ENCODE peak calls at places on chromosomes 11 and 22, in four cellular contexts. B is GM12878, X is HepG2, A is K562. L is an unnamed sample.

GRCh38 chr11:88175004-88175706 is at the start of gene RAB38:
- DNase-seq in A (peak; percentile 27), B (no peak), X (no peak), L (peak; percentile 42)

GRCh38 chr11:118931576-118931975 is 5.8 kb upstream of the BCL9L start:
- DNase-seq in B (no peak), X (no peak), A (no peak), L (no peak)

GRCh38 chr11:22681281-22681812 is 14.9 kb downstream of the GAS2 start:
- DNase-seq in B (no peak), A (no peak), X (no peak), L (no peak)

GRCh38 chr11:69657911-69658605 is 17.1 kb downstream of the LTO1 start:
- DNase-seq in B (no peak), A (no peak), X (peak; percentile 97), L (no peak)

GRCh38 chr11:116703421-116703820 is 69.4 kb downstream of the BUD13 start:
- DNase-seq in B (no peak), X (no peak), A (no peak), L (no peak)

GRCh38 chr22:17922925-17923898 is 101.1 kb downstream of the MICAL3 start:
- DNase-seq in B (no peak), X (no peak), A (no peak), L (no peak)

GRCh38 chr22:40216041-40216756 is 38.5 kb downstream of the TNRC6B start:
- DNase-seq in A (no peak), B (peak; percentile 58), X (no peak), L (no peak)

GRCh38 chr11:76251576-76251975 is 45.3 kb upstream of the WNT11 start:
- DNase-seq in B (no peak), X (no peak), A (no peak), L (no peak)

GRCh38 chr11:131073167-131073566 is 156.9 kb upstream of the SNX19 start:
- DNase-seq in B (no peak), A (no peak), X (no peak), L (no peak)

GRCh38 chr11:108511851-108512474 is 13.8 kb upstream of the POGLUT3 start:
- DNase-seq in A (no peak), B (no peak), X (no peak), L (no peak)

GRCh38 chr11:11263238-11264030 is 89.6 kb downstream of the CSNK2A3 start:
- DNase-seq in B (no peak), A (no peak), X (no peak), L (no peak)

GRCh38 chr11:68643576-68643975 is 40.8 kb upstream of the GAL start:
- DNase-seq in X (no peak), B (no peak), A (peak; percentile 33), L (peak; percentile 8)

DNA sequence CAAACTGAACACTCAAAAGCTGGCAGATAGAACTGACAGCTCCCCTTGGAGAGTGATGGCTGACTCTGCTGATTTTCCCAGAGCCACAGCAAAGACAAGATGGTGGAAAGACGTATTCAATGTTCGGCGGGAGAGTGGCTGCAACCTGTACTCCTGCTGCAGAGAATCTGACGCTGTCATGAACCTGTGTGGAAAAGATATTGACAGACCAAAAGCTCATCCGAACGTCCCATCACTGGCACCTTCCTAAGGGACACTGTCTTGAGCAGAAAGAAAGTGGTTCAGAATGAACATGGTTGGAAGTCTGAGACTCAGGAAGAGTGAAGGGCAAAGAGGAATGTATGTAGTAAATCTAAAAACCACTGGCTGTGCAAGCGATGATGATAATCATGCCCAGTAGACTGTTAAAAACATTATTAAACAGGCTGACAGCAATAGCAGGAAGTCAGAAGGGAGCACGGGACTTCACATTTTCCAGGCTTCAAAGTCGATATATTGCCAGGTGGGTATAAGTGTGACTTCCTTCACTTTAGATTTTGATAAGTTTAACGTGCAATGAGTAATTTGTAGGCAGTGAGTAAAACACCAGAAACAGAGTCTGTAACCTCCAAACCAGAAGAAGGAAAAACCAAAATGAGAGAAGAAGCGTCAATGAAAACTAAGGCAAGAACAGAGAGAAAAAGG is 6.2 kb upstream of the IL17REL start:
- DNase-seq in A (no peak), X (no peak), B (no peak), L (no peak)
- TF ChIP-seq SRF in A (no peak), X (no peak), B (no peak), L (no peak)

DNA sequence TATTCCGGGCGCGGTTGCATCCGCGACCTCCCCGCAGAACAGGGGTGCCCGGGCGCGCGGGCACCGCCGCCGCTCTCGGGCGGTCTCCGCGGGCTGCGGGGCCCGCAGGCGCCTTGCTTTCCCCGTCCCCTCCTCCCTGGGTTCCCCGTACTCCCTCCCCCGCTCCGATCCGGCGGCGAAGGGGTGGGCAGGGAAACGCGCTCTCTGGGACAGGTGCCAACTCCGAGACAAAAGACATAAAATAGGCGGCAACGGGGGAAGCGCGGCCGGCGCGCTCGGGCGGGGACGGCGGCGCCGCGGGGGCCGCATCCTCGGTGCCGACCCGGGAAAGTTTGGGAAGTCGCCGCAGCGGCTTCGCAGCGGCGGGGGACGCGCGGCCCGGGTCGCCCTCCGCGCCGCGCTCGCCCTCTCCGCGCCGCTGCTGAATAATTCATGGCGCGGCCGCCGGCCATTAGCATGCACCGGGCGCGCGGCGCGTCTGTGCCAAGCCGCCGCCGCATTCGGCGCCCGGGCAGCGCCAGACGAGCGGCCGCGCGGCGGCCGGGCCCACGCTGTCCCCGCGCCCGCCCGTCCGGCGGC is 78.8 kb upstream of the PPARA start:
- DNase-seq in X (no peak), A (no peak), B (no peak), L (peak; percentile 80)
- TF ChIP-seq REST in X (no peak), A (no peak), B (no peak), L (no peak)

GRCh38 chr11:26842883-26843282 is 121.0 kb upstream of the SLC5A12 start:
- DNase-seq in X (no peak), A (no peak), B (no peak), L (no peak)
- H3K4me2 ChIP-seq in X (no peak overlapping the region), A (no peak overlapping the region), B (no peak overlapping the region), L (no peak overlapping the region)

DNA sequence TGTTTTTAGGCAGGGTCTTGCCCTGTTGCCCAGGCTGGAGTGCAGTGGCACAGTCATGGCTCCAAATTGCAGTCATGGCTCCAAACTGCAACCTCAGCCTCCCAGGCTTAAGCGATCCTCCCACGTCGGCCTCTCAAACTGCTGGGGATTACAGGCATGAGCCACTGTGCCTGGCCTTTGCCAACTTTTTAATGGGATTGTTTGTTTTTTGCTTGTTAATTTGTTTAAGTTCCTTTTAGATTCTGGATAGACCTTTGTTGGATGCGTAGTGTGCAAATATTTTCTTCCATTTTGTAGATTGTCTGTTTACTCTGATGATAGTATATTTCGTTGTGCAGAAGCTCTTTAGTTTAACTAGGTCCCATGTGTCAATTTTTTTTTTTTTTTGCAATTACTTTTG is 10.0 kb upstream of the SCGB1D1 start:
- DNase-seq in X (no peak), A (no peak), B (no peak), L (no peak)
- TF ChIP-seq SRF in X (no peak), A (no peak), B (no peak), L (no peak)

GRCh38 chr22:37157516-37158289 is 8.0 kb upstream of the IL2RB start:
- DNase-seq in B (no peak), A (no peak), X (no peak), L (peak; percentile 56)
- TF ChIP-seq REST in B (no peak), A (no peak), X (no peak), L (no peak)

DNA sequence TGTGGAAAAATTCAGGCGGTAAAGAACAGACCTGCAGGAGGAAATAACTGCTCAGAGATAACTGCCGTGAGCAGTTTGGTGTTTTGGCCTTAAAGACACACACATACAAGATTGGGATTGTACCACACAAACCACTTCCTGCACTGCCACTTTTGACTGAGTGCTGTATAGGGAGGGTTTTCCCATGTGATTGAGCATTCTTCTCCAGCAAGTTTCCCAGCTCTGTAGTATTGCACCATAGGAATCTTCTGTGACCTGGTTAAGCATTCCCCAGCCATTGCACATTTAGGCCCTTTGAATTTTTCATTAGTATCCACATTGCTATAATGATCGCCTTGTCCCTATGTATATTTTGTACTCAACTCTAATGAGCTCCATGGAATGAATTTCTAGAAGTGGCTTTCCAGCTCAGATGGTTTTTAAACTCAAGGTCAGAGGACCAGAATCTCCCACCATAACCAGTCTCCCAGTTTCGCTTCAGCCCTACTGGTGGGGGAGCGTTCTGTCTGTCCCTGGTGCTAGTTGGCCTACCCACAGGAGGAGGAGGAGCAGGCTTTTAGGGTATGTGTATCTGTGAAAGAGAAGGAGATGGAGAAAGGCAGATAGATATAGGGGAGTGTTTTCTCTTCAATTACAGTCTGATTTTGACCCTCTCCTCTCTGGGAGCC is 9.3 kb downstream of the CD82 start:
- DNase-seq in X (no peak), A (no peak), B (peak; percentile 66), L (no peak)
- H3K4me2 ChIP-seq in X (no peak overlapping the region), A (no peak overlapping the region), B (peak overlapping the region; percentile 93), L (no peak overlapping the region)

GRCh38 chr11:35109827-35110226 is 29.1 kb upstream of the CD44 start:
- DNase-seq in A (no peak), B (no peak), X (no peak), L (no peak)

GRCh38 chr11:35114901-35115687 is 23.9 kb upstream of the CD44 start:
- DNase-seq in X (no peak), A (no peak), B (no peak), L (no peak)

GRCh38 chr11:35112846-35113105 is 26.2 kb upstream of the CD44 start:
- DNase-seq in A (no peak), X (no peak), B (no peak), L (no peak)

GRCh38 chr11:35111171-35112055 is 27.6 kb upstream of the CD44 start:
- DNase-seq in A (peak; percentile 28), X (no peak), B (no peak), L (no peak)

GRCh38 chr11:35112056-35112845 is 26.7 kb upstream of the CD44 start:
- DNase-seq in A (no peak), B (no peak), X (no peak), L (no peak)
- TF ChIP-seq SRF in A (no peak), B (no peak), X (no peak), L (no peak)

GRCh38 chr11:57323503-57324153 is 1.1 kb downstream of the TNKS1BP1 start:
- DNase-seq in A (peak; percentile 30), X (no peak), B (no peak), L (no peak)

GRCh38 chr11:57320719-57321387 is 3.9 kb downstream of the TNKS1BP1 start:
- DNase-seq in A (no peak), X (peak; percentile 78), B (no peak), L (no peak)

GRCh38 chr11:57322881-57323467 is 1.8 kb downstream of the TNKS1BP1 start:
- DNase-seq in B (no peak), A (no peak), X (no peak), L (no peak)

GRCh38 chr11:57321388-57321995 is 3.3 kb downstream of the TNKS1BP1 start:
- DNase-seq in A (no peak), B (no peak), X (no peak), L (no peak)

DNA sequence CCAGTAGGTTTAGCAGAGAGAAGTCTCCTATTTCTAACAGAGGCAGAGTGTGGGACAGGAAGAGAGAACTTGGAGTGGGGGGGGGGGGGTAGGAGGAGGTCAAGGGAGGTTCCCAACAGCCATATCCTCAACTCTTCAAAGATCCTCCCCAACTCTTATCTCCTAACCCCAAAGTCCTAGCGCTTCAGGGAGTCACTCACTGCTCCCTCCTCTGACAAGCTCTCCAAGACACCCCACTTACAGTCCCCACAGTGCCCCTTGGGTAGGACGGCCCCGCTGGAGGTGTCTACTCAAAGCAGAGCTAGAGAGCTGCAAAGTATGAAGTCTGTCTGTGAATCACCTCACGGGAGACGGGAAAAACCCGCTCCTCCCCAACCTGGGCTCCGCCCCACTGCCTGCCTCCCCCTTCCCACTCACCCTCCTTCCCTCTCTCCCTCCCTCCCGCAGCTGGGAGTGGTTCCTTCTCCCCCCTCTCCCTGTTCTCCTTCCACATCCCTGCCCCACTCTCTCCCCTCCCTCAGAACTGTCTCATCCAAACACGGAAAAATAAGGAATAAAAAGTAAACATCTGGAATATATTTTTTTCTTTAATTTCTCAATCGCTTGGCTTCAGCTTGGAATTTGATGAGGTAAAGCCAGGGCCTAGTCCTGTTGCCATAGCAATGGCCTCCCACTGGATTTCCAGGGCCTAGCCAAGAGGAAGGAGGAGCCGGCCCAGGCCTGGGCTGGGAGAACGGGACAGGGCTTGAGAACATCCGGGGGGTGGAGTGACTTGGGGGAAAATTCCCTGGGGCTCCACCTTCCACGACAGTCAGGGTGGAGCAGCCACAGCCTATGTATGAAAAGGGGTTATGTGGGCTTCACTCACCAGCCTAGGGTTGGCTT is 2.5 kb downstream of the TNKS1BP1 start:
- DNase-seq in A (peak; percentile 89), B (no peak), X (peak; percentile 69), L (peak; percentile 77)
- TF ChIP-seq REST in A (no peak), B (no peak), X (no peak), L (no peak)

L was measured in HCT116.